ENCODE peak calls at places on chromosome 1, in four cellular contexts. G is heart left ventricle, M is body of pancreas, Y is sigmoid colon. A is an unnamed sample.

GRCh38 chr1:94772230-94772641 is 47.9 kb upstream of the SLC44A3 start:
- DNase-seq in M (peak), Y (no peak), G (no peak), A (peak)

GRCh38 chr1:50841791-50842387 is 118.2 kb downstream of the FAF1 start:
- DNase-seq in G (no peak), M (no peak), Y (no peak), A (no peak)

GRCh38 chr1:218592688-218593087 is 247.6 kb downstream of the TGFB2 start:
- DNase-seq in Y (no peak), M (no peak), G (no peak), A (no peak)

GRCh38 chr1:77888429-77889239 is at the start of gene NEXN:
- DNase-seq in G (peak), Y (peak), M (peak), A (peak)

GRCh38 chr1:207499573-207499972 is 3.6 kb downstream of the CR1 start:
- DNase-seq in G (peak), M (peak), Y (no peak), A (peak)

GRCh38 chr1:34973326-34973725 is 11.8 kb downstream of the TMEM35B start:
- DNase-seq in Y (no peak), M (no peak), G (no peak), A (no peak)

GRCh38 chr1:201330541-201330940 is 46.9 kb downstream of the TNNT2 start:
- DNase-seq in Y (peak), G (no peak), M (no peak), A (no peak)

GRCh38 chr1:170231669-170232068 is 85.9 kb downstream of the NTMT2 start:
- DNase-seq in Y (no peak), G (no peak), M (no peak), A (no peak)

GRCh38 chr1:75719810-75720209 is 4.7 kb upstream of the ACADM start:
- DNase-seq in G (no peak), Y (no peak), M (no peak), A (no peak)

GRCh38 chr1:35656148-35656862 is 15.0 kb upstream of the PSMB2 start:
- DNase-seq in Y (no peak), M (no peak), G (no peak), A (no peak)

GRCh38 chr1:3439346-3439745 is 15.1 kb upstream of the ARHGEF16 start:
- DNase-seq in G (no peak), M (no peak), Y (no peak), A (no peak)

GRCh38 chr1:16233431-16233830 is 3.6 kb downstream of the CPLANE2 start:
- DNase-seq in G (no peak), M (no peak), Y (no peak), A (peak)

GRCh38 chr1:168483531-168483930 is 60.3 kb downstream of the XCL2 start:
- DNase-seq in M (no peak), Y (no peak), G (no peak), A (no peak)

GRCh38 chr1:10378071-10378841 is 20.6 kb upstream of the PGD start:
- DNase-seq in Y (peak), G (peak), M (peak), A (peak)

GRCh38 chr1:226571901-226572300 is 23.3 kb downstream of the STUM start:
- DNase-seq in G (no peak), M (no peak), Y (peak), A (no peak)

GRCh38 chr1:226566234-226566633 is 17.7 kb downstream of the STUM start:
- DNase-seq in Y (no peak), M (no peak), G (no peak), A (no peak)

GRCh38 chr1:226569879-226570547 is 21.4 kb downstream of the STUM start:
- DNase-seq in Y (peak), M (no peak), G (no peak), A (peak)

GRCh38 chr1:226568077-226568831 is 19.7 kb downstream of the STUM start:
- DNase-seq in M (no peak), G (no peak), Y (peak), A (peak)

DNA sequence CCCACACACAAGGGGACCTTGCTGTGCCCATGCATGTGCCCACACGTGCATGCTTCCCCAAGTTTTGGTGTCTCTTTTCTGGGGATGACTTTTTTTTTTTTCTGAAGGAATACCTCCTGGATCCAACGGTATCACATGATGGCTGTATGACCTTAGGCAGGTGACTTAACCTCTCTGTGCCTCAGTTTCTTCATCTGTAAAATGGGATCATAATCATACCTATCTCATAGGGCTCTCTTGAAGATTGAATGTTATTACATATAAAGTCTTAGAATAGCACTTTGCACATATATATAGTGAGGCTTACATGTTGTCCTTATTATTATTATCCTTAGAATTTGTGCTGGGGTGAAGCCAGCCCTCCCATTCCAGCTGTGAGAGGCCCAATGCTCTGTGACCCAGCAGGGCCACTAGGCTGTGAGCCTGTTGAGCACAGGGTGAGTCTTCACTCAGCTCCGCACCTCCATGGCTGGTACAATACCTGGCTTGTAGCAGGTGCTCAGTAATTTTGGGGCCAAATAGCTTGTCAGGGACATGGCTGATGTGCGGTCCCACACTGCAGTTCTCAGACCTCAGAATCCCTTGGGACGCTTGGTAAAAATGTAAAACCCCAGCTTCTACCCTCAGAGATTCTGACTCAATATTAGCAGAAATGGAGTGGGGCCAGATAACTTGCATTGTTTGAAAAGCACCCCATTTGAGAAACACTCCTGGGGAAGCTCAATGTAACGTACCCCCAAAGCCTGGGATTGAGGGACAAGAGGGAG is 20.6 kb downstream of the STUM start:
- DNase-seq in Y (peak), G (no peak), M (no peak), A (no peak)
- H3K27ac ChIP-seq in Y (peak), G (no peak), M (no peak), A (no peak)

GRCh38 chr1:58816747-58817221 is 32.9 kb upstream of the JUN start:
- DNase-seq in Y (no peak), M (no peak), G (no peak), A (no peak)
- TF ChIP-seq POLR2A in Y (no peak), M (no peak), G (no peak), A (no peak)

GRCh38 chr1:6080469-6080868 is 34.8 kb downstream of the KCNAB2 start:
- DNase-seq in Y (no peak), M (no peak), G (peak), A (no peak)
- TF ChIP-seq CTCF in Y (no peak), M (no peak), G (peak), A (no peak)

GRCh38 chr1:159921251-159921650 is 4.1 kb downstream of the TAGLN2 start:
- DNase-seq in G (no peak), M (no peak), Y (no peak), A (no peak)
- H3K27ac ChIP-seq in G (peak), M (no peak), Y (peak), A (peak)

GRCh38 chr1:234960722-234961467 is 167.7 kb downstream of the TOMM20 start:
- DNase-seq in M (peak), Y (peak), G (no peak), A (no peak)
- TF ChIP-seq POLR2A in M (peak), Y (no peak), G (no peak), A (peak)

DNA sequence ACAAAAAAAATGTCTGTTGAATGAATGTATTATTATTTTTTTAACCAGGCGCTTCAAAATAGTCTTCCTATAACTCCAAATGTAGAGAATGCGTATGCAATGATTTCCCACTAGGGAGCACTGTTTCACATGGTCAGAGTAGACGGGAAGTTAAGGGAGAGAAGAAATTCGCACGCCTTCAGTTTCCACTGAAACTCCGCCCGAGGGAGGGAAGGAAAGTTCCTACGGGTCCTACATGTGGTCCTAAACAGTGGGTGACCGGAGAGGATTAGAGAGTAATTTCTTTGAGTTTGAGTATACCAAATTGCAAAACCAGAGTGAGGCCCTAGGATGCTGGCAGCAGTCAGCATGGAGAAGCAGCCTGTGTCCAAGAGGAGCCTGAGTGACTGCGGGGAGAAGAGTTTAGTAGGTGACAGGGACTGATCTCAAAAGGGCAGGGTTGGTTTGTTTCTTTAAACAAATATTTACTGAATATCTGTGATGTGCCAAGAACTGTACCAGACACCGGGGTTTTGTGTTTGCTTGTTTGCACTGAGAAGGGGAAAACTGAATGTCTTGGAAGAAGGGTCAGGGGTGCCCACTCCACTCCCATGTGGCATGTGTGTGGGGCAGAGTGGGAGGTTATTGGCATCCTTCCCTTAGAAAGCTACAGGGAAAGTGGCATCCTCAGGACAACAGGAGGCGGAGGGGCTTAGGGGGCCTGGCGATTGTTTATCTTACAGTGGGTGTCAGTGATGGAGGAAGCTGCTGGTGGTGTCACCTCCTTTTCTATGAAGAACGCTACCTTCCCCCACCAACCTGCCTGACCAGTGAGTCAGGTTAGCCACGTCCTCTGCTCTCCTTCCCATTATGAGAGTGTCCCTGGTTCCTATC is 22.8 kb downstream of the RNU5D-1 start:
- DNase-seq in G (no peak), M (peak), Y (no peak), A (no peak)
- TF ChIP-seq CTCF in G (peak), M (peak), Y (peak), A (no peak)

DNA sequence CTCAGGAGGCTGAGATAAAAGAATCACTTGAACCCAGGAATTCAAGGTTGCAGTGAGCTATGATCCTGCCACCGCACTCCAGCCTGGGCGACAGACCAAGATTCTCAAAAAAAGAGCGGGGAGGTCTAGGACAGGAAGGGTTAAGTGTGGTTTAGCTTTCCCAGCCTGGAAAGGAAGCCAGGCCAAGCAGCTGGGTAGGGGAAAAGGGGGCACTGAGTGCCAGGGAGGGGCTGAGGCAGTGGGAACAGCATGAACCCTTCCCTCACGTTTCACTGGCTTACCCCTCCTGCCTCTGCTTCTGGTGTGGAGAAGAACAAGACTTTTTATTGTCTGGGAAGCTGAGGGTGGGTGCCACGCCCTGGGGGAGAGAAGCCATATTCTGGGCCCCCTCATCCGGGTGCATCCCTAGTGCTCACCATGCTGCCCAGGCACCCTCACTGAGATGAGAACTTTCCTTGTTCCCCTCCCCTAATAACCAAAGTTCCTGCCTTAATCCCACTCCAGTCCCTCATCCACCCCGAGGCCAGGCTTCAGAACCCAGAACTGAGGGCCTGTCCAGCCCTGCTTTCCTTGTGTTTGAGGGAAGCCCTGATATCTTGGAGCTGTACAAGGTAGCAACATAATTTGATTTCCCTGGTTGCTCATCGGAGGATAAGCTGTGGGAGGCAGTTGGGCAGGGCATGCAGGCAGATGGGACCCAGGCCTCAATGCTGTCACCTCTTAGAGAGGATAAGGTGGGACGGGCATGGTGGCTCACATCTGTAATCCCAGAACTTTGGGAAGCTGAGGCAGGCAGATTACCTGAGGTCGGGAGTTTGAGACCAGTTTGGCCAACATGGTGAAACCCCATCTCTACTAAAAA is 2.0 kb upstream of the LMNA start:
- DNase-seq in G (no peak), M (no peak), Y (peak), A (no peak)
- H3K27ac ChIP-seq in G (peak), M (no peak), Y (peak), A (peak)